ENCODE peak calls at places on chromosomes 5 and 9, in eight cellular contexts. U is choroid plexus epithelial cell; G is activated CD4-positive, alpha-beta T cell treated with anti-CD3 and anti-CD28 coated beads, Interleukin-2, amount 50 U/mL, for 1 hour; S is lower leg skin; J is NCI-H748 treated with DMSO at 0.1 percent for 48 hours; R is CD4-positive, alpha-beta T cell; K is frontal cortex; N is K562. V is an unnamed sample.

GRCh38 chr9:120909904-120910303 is 16.7 kb downstream of the TRAF1 start:
- DNase-seq in U (no peak), G (peak), S (peak), J (no peak), R (no peak), K (no peak), N (no peak), V (no peak)

GRCh38 chr5:124957063-124957462 is 210.6 kb upstream of the ZNF608 start:
- DNase-seq in U (no peak), G (no peak), S (no peak), J (no peak), R (no peak), K (no peak), N (no peak), V (no peak)

GRCh38 chr5:92126182-92126581 is 743.1 kb upstream of the ARRDC3 start:
- DNase-seq in U (no peak), G (no peak), S (no peak), J (no peak), R (no peak), K (no peak), N (no peak), V (no peak)

GRCh38 chr9:2215941-2216441 is 200.8 kb downstream of the SMARCA2 start:
- DNase-seq in U (peak), G (no peak), S (no peak), J (no peak), R (no peak), K (no peak), N (no peak), V (no peak)

GRCh38 chr5:76622973-76623596 is at the start of gene F2RL2:
- DNase-seq in U (peak), G (no peak), S (no peak), J (no peak), R (no peak), K (no peak), N (peak), V (peak)

GRCh38 chr9:127252405-127253093 is 12.0 kb upstream of the GARNL3 start:
- DNase-seq in U (no peak), G (no peak), S (no peak), J (no peak), R (no peak), K (no peak), N (no peak), V (no peak)

GRCh38 chr5:147426928-147427327 is 82.9 kb downstream of the DPYSL3 start:
- DNase-seq in U (no peak), G (no peak), S (no peak), J (no peak), R (no peak), K (no peak), N (no peak), V (no peak)

GRCh38 chr5:98205691-98206461 is 567.6 kb upstream of the RGMB start:
- DNase-seq in U (peak), G (no peak), S (no peak), J (no peak), R (no peak), K (no peak), N (no peak), V (no peak)

GRCh38 chr9:81772144-81772543 is 82.8 kb upstream of the TLE1 start:
- DNase-seq in U (peak), G (no peak), S (no peak), J (no peak), R (no peak), K (no peak), N (no peak), V (no peak)

GRCh38 chr9:4594994-4595393 is 67.1 kb upstream of the PLPP6 start:
- DNase-seq in U (no peak), G (no peak), S (no peak), J (no peak), R (no peak), K (no peak), N (no peak), V (no peak)

GRCh38 chr9:2599896-2600295 is 21.7 kb upstream of the VLDLR start:
- DNase-seq in U (no peak), G (no peak), S (no peak), J (no peak), R (no peak), K (no peak), N (no peak), V (no peak)

GRCh38 chr9:107243757-107244156 is 39.3 kb upstream of the RAD23B start:
- DNase-seq in U (peak), G (no peak), S (no peak), J (peak), R (no peak), K (no peak), N (no peak), V (no peak)

GRCh38 chr5:11724947-11725346 is 179.3 kb downstream of the CTNND2 start:
- DNase-seq in U (no peak), G (no peak), S (no peak), J (no peak), R (no peak), K (no peak), N (no peak), V (no peak)

GRCh38 chr9:122904466-122904822 is 715 bp downstream of the RC3H2 start:
- DNase-seq in U (peak), G (no peak), S (no peak), J (peak), R (no peak), K (peak), N (peak), V (no peak)

GRCh38 chr9:100990605-100991381 is 37.7 kb upstream of the PLPPR1 start:
- DNase-seq in U (no peak), G (no peak), S (no peak), J (no peak), R (no peak), K (no peak), N (no peak), V (no peak)

GRCh38 chr5:159658266-159658665 is 258.0 kb upstream of the ADRA1B start:
- DNase-seq in U (no peak), G (no peak), S (no peak), J (no peak), R (no peak), K (no peak), N (no peak), V (no peak)

GRCh38 chr5:141326088-141326854 is 4.0 kb upstream of the PCDHGA1 start:
- DNase-seq in U (peak), G (peak), S (no peak), J (peak), R (peak), K (no peak), N (peak), V (peak)

GRCh38 chr5:173809014-173809413 is 79.1 kb upstream of the CPEB4 start:
- DNase-seq in U (no peak), G (no peak), S (peak), J (no peak), R (no peak), K (no peak), N (no peak), V (no peak)

GRCh38 chr9:135070198-135070951 is 17.1 kb upstream of the OLFM1 start:
- DNase-seq in U (no peak), G (no peak), S (peak), J (no peak), R (no peak), K (no peak), N (no peak), V (no peak)

GRCh38 chr9:108775901-108776306 is 79.9 kb downstream of the ACTL7B start:
- DNase-seq in U (peak), G (no peak), S (no peak), J (no peak), R (no peak), K (no peak), N (no peak), V (no peak)